ENCODE peak calls at places on chromosomes 16 and 17, in six cellular contexts. O is NCI-H446 treated with DMSO at 0.1 percent for 48 hours; K is NCI-H1694; B is activated CD8-positive, alpha-beta T cell treated with anti-CD3 and anti-CD28 coated beads, Interleukin-2, amount 10 ng/mL, durations not matched to agents 7 days and 5 days; U is AG10803; Z is stimulated activated CD8-positive, alpha-beta memory T cell treated with anti-CD3 and anti-CD28 coated beads, Interleukin-4, amount 100 ng/mL, for 1 hour. R is an unnamed sample.

GRCh38 chr16:71883849-71884638 is at the start of gene ZNF821:
- DNase-seq in Z (peak), K (peak), O (peak), B (peak), U (peak), R (no peak)

GRCh38 chr16:12611006-12611477 is 192.6 kb downstream of the CPPED1 start:
- DNase-seq in U (no peak), B (no peak), Z (no peak), K (no peak), O (no peak), R (no peak)

GRCh38 chr17:15921640-15922039 is 23.3 kb upstream of the ADORA2B start:
- DNase-seq in U (no peak), O (no peak), Z (no peak), K (no peak), B (no peak), R (no peak)

GRCh38 chr17:1244606-1245012 is 25.6 kb upstream of the BHLHA9 start:
- DNase-seq in B (no peak), O (no peak), Z (no peak), K (no peak), U (no peak), R (no peak)

GRCh38 chr16:80527297-80527696 is 13.5 kb upstream of the DYNLRB2 start:
- DNase-seq in U (peak), Z (no peak), K (no peak), O (no peak), B (peak), R (no peak)

GRCh38 chr17:3610523-3610922 is 1.3 kb upstream of the TRPV1 start:
- DNase-seq in U (no peak), Z (no peak), K (no peak), O (no peak), B (no peak), R (no peak)

GRCh38 chr16:22188595-22189442 is 17.3 kb upstream of the EEF2K start:
- DNase-seq in Z (no peak), K (peak), U (peak), O (peak), B (peak), R (no peak)

GRCh38 chr16:15041260-15042011 is 14.4 kb downstream of the NTAN1 start:
- DNase-seq in Z (no peak), O (no peak), K (no peak), U (peak), B (no peak), R (no peak)

GRCh38 chr17:28937044-28937729 is 14.1 kb downstream of the PHF12 start:
- DNase-seq in Z (no peak), U (peak), B (no peak), K (no peak), O (no peak), R (no peak)

GRCh38 chr16:88487920-88488842 is 35.1 kb downstream of the ZFPM1 start:
- DNase-seq in Z (no peak), U (no peak), K (no peak), O (no peak), B (no peak), R (no peak)

GRCh38 chr16:88705076-88705684 is 1.0 kb downstream of the RNF166 start:
- DNase-seq in B (peak), O (no peak), Z (no peak), U (peak), K (no peak), R (no peak)

GRCh38 chr17:50272711-50273653 is 1.3 kb upstream of the TMEM92 start:
- DNase-seq in U (peak), K (peak), B (peak), O (no peak), Z (peak), R (no peak)

R was measured in cerebellar nuclear complex.